ENCODE peak calls at places on chromosomes 2 and 18, in five cellular contexts. X is H1, W is HepG2, N is NT2/D1, B is GM12878. Z is an unnamed sample.

GRCh38 chr2:122414911-122415310 is 659.5 kb downstream of the TSN start:
- DNase-seq in X (no peak), W (no peak), N (no peak), B (no peak), Z (no peak)

GRCh38 chr2:60552096-60552850 is 1.2 kb downstream of the BCL11A start:
- DNase-seq in X (no peak), W (no peak), N (no peak), B (no peak), Z (no peak)

GRCh38 chr2:181304011-181304844 is 153.0 kb upstream of the ITGA4 start:
- DNase-seq in X (no peak), W (no peak), N (no peak), B (no peak), Z (no peak)

GRCh38 chr2:118249531-118249930 is 161.3 kb downstream of the INSIG2 start:
- DNase-seq in X (no peak), W (no peak), N (no peak), B (peak), Z (no peak)

GRCh38 chr2:232415736-232416520 is 9.3 kb downstream of the ALPG start:
- DNase-seq in X (no peak), W (no peak), N (no peak), B (no peak), Z (no peak)

GRCh38 chr2:159637988-159638501 is 21.7 kb upstream of the BAZ2B start:
- DNase-seq in X (no peak), W (no peak), N (no peak), B (no peak), Z (no peak)

GRCh38 chr2:109005686-109006204 is 16.7 kb upstream of the EDAR start:
- DNase-seq in X (no peak), W (no peak), N (no peak), B (no peak), Z (no peak)

GRCh38 chr2:107064750-107065149 is 178.8 kb upstream of the ST6GAL2 start:
- DNase-seq in X (no peak), W (no peak), N (no peak), B (no peak), Z (no peak)

GRCh38 chr2:99801304-99801909 is 311.6 kb upstream of the REV1 start:
- DNase-seq in X (no peak), W (no peak), N (no peak), B (no peak), Z (no peak)

GRCh38 chr2:112959109-112959591 is 18.7 kb upstream of the IL36G start:
- DNase-seq in X (no peak), W (peak), N (peak), B (no peak), Z (peak)

DNA sequence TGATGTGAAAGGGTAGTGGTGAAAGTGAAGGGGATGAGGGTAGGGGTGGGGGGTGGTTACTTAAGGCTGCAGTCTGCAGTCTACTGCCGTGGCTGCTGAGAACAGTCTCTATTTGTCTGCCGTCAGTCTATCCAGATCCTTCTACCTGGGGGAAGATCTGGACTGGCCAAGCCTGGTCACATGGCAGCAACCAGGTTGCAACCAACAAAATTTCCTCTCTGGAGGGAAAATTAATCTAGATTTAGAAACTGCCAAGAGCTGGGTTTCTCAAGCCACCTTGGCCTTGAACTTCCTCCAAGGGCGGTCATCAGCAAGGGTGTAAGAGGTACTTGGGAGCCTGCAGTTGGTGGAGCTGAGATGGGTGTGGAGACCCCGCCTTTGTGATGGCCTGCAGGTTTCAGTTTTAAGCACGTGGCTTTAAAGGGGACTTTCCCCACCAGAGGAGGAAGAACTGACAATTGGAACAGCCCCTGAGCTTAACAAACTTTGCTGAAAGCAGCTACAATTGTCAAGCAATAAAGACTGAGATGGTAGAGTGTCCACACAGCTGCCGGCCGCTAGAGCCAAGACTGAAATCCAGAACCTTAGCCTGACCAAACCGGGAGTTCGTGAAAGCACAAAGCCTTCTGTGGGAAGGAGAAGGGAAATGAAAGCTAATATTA is 31.4 kb upstream of the KCMF1 start:
- DNase-seq in X (no peak), W (no peak), N (no peak), B (peak), Z (no peak)
- TF ChIP-seq SUZ12 in X (no peak), W (no peak), N (no peak), B (no peak), Z (no peak)

GRCh38 chr2:71588497-71588896 is 135.1 kb downstream of the DYSF start:
- DNase-seq in X (no peak), W (no peak), N (no peak), B (no peak), Z (no peak)

GRCh38 chr2:71586471-71586870 is 133.1 kb downstream of the DYSF start:
- DNase-seq in X (no peak), W (no peak), N (no peak), B (no peak), Z (no peak)

GRCh38 chr2:71581015-71581414 is 127.7 kb downstream of the DYSF start:
- DNase-seq in X (no peak), W (no peak), N (no peak), B (no peak), Z (no peak)

GRCh38 chr2:71587509-71588073 is 134.2 kb downstream of the DYSF start:
- DNase-seq in X (no peak), W (no peak), N (no peak), B (no peak), Z (no peak)

GRCh38 chr2:71583876-71584275 is 130.5 kb downstream of the DYSF start:
- DNase-seq in X (no peak), W (no peak), N (no peak), B (no peak), Z (no peak)
- TF ChIP-seq SUZ12 in X (no peak), W (no peak), N (no peak), B (no peak), Z (no peak)

GRCh38 chr18:32383040-32383819 is 87.5 kb downstream of the GAREM1 start:
- DNase-seq in X (no peak), W (peak), N (no peak), B (no peak), Z (no peak)

GRCh38 chr18:32381761-32382160 is 88.9 kb downstream of the GAREM1 start:
- DNase-seq in X (no peak), W (no peak), N (no peak), B (no peak), Z (no peak)

GRCh38 chr18:32379891-32380290 is 90.8 kb downstream of the GAREM1 start:
- DNase-seq in X (no peak), W (no peak), N (no peak), B (no peak), Z (no peak)

GRCh38 chr18:32380559-32380958 is 90.1 kb downstream of the GAREM1 start:
- DNase-seq in X (no peak), W (no peak), N (no peak), B (no peak), Z (no peak)

GRCh38 chr18:32378705-32379104 is 92.0 kb downstream of the GAREM1 start:
- DNase-seq in X (no peak), W (peak), N (no peak), B (no peak), Z (no peak)
- TF ChIP-seq SUZ12 in X (no peak), W (no peak), N (no peak), B (no peak), Z (no peak)

GRCh38 chr2:25993049-25993448 is 10.8 kb upstream of the KIF3C start:
- DNase-seq in X (no peak), W (no peak), N (no peak), B (no peak), Z (no peak)
- TF ChIP-seq SUZ12 in X (no peak), W (no peak), N (no peak), B (no peak), Z (no peak)

GRCh38 chr2:157258520-157259326 is 1.2 kb downstream of the GALNT5 start:
- DNase-seq in X (no peak), W (no peak), N (no peak), B (no peak), Z (no peak)

GRCh38 chr2:157260403-157261198 is 3.1 kb downstream of the GALNT5 start:
- DNase-seq in X (no peak), W (no peak), N (no peak), B (no peak), Z (no peak)

GRCh38 chr2:157254041-157254440 is 3.5 kb upstream of the GALNT5 start:
- DNase-seq in X (no peak), W (no peak), N (no peak), B (no peak), Z (no peak)

GRCh38 chr2:157257312-157258252 is at the start of gene GALNT5:
- DNase-seq in X (no peak), W (no peak), N (no peak), B (no peak), Z (peak)

GRCh38 chr2:157256621-157257020 is 884 bp upstream of the GALNT5 start:
- DNase-seq in X (no peak), W (no peak), N (no peak), B (peak), Z (no peak)
- TF ChIP-seq SUZ12 in X (no peak), W (no peak), N (no peak), B (no peak), Z (no peak)